ENCODE peak calls at places on chromosome 5, in seven cellular contexts. F, Z, T, A, C, X and S are unnamed samples.

GRCh38 chr5:132812949-132813598 is at the start of gene SOWAHA:
- DNase-seq in F (no peak), T (no peak), A (no peak), X (no peak), Z (no peak), C (peak), S (no peak)

GRCh38 chr5:78569441-78569840 is 79.1 kb downstream of the LHFPL2 start:
- DNase-seq in X (no peak), F (peak), T (peak), Z (peak), C (peak), A (no peak), S (peak)

GRCh38 chr5:55564716-55565115 is 30.0 kb upstream of the PLPP1 start:
- DNase-seq in T (no peak), Z (no peak), C (no peak), X (no peak), A (no peak), F (no peak), S (no peak)

GRCh38 chr5:171442287-171443042 is 23.0 kb downstream of the FGF18 start:
- DNase-seq in T (no peak), Z (no peak), A (no peak), C (no peak), F (peak), X (no peak), S (no peak)

GRCh38 chr5:176796411-176796810 is 13.9 kb upstream of the UNC5A start:
- DNase-seq in X (no peak), Z (no peak), A (no peak), F (no peak), C (no peak), T (no peak), S (no peak)

GRCh38 chr5:171445910-171446516 is 26.6 kb downstream of the FGF18 start:
- DNase-seq in T (no peak), Z (peak), F (peak), A (no peak), X (no peak), C (no peak), S (no peak)

GRCh38 chr5:164504141-164504772 is 998.8 kb downstream of the MAT2B start:
- DNase-seq in C (peak), T (peak), X (peak), Z (no peak), F (peak), A (no peak), S (no peak)

GRCh38 chr5:5522336-5522735 is 99.9 kb downstream of the ICE1 start:
- DNase-seq in F (no peak), C (no peak), Z (no peak), A (no peak), T (no peak), X (no peak), S (peak)

GRCh38 chr5:117100156-117100555 is 525.5 kb upstream of the SEMA6A start:
- DNase-seq in T (no peak), X (no peak), Z (no peak), C (no peak), F (no peak), A (no peak), S (no peak)

GRCh38 chr5:1827410-1828397 is 26.5 kb downstream of the NDUFS6 start:
- DNase-seq in F (no peak), Z (no peak), A (peak), X (no peak), C (no peak), T (no peak), S (no peak)

GRCh38 chr5:33850100-33850594 is 41.6 kb downstream of the ADAMTS12 start:
- DNase-seq in X (peak), T (no peak), C (peak), A (no peak), F (peak), Z (no peak), S (no peak)

GRCh38 chr5:10724799-10725507 is 36.1 kb downstream of the DAP start:
- DNase-seq in A (no peak), C (peak), T (peak), X (no peak), F (peak), Z (peak), S (no peak)

GRCh38 chr5:172424111-172424490 is 30.2 kb downstream of the SH3PXD2B start:
- DNase-seq in C (no peak), Z (no peak), A (no peak), F (no peak), X (no peak), T (no peak), S (no peak)

GRCh38 chr5:137753227-137753985 is 757 bp downstream of the HNRNPA0 start:
- DNase-seq in A (peak), T (no peak), F (no peak), Z (peak), X (peak), C (peak), S (peak)

GRCh38 chr5:41883940-41884339 is 13.7 kb upstream of the OXCT1 start:
- DNase-seq in X (no peak), Z (no peak), C (no peak), T (no peak), A (no peak), F (no peak), S (no peak)

GRCh38 chr5:38576971-38577684 is 20.7 kb upstream of the LIFR start:
- DNase-seq in F (no peak), Z (no peak), A (no peak), C (no peak), X (no peak), T (no peak), S (no peak)

GRCh38 chr5:39680213-39680612 is 255.4 kb upstream of the DAB2 start:
- DNase-seq in A (no peak), C (no peak), Z (no peak), X (no peak), F (no peak), T (no peak), S (no peak)

GRCh38 chr5:61311836-61312808 is 19.9 kb upstream of the ZSWIM6 start:
- DNase-seq in X (no peak), T (no peak), Z (no peak), F (peak), A (no peak), C (no peak), S (no peak)

GRCh38 chr5:106849266-106849665 is 821.5 kb downstream of the EFNA5 start:
- DNase-seq in A (no peak), C (no peak), F (no peak), X (no peak), T (no peak), Z (no peak), S (no peak)

GRCh38 chr5:62011072-62011664 is 294.8 kb upstream of the KIF2A start:
- DNase-seq in X (no peak), A (no peak), Z (no peak), T (no peak), F (no peak), C (no peak), S (no peak)

GRCh38 chr5:88672644-88673493 is 210.1 kb downstream of the MEF2C start:
- DNase-seq in X (no peak), A (no peak), T (no peak), C (no peak), Z (no peak), F (no peak), S (no peak)

GRCh38 chr5:168334161-168335094 is 43.0 kb downstream of the WWC1 start:
- DNase-seq in A (no peak), C (peak), Z (no peak), T (no peak), F (peak), X (no peak), S (no peak)

GRCh38 chr5:62341783-62342475 is 35.9 kb downstream of the KIF2A start:
- DNase-seq in C (no peak), X (no peak), T (no peak), Z (no peak), F (no peak), A (no peak), S (no peak)

GRCh38 chr5:162052671-162053070 is 14.9 kb upstream of the GABRG2 start:
- DNase-seq in X (no peak), A (no peak), C (no peak), Z (no peak), F (no peak), T (no peak), S (no peak)

GRCh38 chr5:30548580-30549305 is 644.7 kb upstream of the CDH6 start:
- DNase-seq in Z (no peak), X (no peak), C (no peak), T (no peak), A (no peak), F (no peak), S (no peak)

DNA sequence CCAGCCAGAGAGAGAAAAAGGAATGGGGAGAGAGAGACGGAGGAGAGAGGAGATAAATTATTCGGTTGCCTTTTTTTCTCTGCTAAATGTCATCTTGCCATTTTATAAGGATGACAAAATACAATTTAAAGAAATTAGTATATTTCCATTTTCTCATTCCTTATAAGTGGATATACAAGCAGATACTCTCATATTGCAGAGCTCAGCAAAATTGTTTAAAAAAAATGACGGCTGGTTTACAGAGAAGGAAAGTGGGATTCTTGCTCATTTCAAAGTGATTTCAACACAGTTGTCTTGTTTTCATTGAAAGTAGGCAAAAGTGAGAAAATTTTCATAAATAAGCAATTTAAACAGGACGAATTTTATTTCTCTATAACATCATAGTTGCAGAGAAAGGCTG is 641.9 kb upstream of the CDH6 start:
- DNase-seq in T (no peak), Z (no peak), X (no peak), A (no peak), F (no peak), C (no peak), S (no peak)
- TF ChIP-seq CTCF in T (no peak), Z (no peak), X (no peak), A (no peak), F (no peak), C (no peak), S (no peak)

DNA sequence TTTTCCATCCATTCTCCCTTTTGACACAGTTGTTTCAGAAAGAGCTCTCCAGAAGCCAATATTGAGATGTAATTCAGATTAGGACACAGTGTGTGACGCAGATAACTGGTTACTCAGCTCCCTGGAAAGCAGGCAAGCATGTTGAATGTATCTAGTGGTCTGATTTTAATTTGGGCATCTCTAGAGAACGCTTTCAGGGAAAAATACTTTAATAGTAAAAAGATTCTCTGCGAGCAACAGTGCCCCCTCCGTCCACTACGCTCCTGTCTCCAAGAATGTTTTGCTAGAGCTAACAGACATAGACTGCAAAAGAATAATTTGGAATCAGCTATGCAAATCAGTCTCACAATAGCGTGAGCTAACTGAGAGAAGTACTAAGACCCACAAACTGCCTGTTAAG is 23.3 kb downstream of the CFAP90 start:
- DNase-seq in A (no peak), T (no peak), X (no peak), C (no peak), F (no peak), Z (no peak), S (no peak)
- TF ChIP-seq CTCF in A (no peak), T (peak), X (no peak), C (no peak), F (peak), Z (no peak), S (no peak)

GRCh38 chr5:143200781-143201398 is 202.6 kb downstream of the NR3C1 start:
- DNase-seq in C (no peak), F (peak), A (no peak), Z (peak), T (peak), X (no peak), S (no peak)
- TF ChIP-seq CTCF in C (no peak), F (no peak), A (no peak), Z (no peak), T (no peak), X (no peak), S (no peak)

DNA sequence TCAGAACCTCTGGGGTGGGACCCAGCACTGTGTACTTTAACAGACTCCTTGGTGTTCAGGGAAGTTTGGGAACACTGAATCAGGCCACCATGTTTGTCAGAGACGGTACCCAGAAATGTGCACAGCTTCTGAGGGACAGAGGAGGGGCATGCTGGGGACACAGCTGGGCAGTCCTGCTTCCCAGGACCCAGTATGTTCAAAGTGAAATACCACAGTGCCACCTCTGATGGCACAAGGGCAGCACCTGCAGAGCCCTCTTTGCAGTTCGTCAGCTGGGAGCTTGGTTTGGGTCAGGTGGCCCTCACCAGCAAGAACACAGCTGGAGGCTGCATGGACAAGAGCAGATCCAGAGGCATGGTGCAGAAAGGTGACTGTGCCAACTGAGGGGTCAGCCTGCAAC is 51.2 kb downstream of the NDST1 start:
- DNase-seq in C (no peak), X (no peak), T (no peak), F (no peak), Z (no peak), A (no peak), S (no peak)
- TF ChIP-seq CTCF in C (no peak), X (no peak), T (no peak), F (no peak), Z (no peak), A (no peak), S (no peak)

GRCh38 chr5:6683241-6683640 is 30.0 kb upstream of the TENT4A start:
- DNase-seq in C (no peak), T (no peak), Z (no peak), A (no peak), F (no peak), X (no peak), S (no peak)

GRCh38 chr5:6686501-6686900 is 26.7 kb upstream of the TENT4A start:
- DNase-seq in Z (no peak), C (no peak), T (no peak), X (no peak), A (no peak), F (no peak), S (no peak)

GRCh38 chr5:6687501-6687900 is 25.7 kb upstream of the TENT4A start:
- DNase-seq in T (no peak), X (no peak), C (no peak), F (no peak), A (no peak), Z (no peak), S (no peak)

GRCh38 chr5:6684075-6684474 is 29.2 kb upstream of the TENT4A start:
- DNase-seq in A (no peak), T (no peak), C (no peak), Z (no peak), F (no peak), X (no peak), S (no peak)

DNA sequence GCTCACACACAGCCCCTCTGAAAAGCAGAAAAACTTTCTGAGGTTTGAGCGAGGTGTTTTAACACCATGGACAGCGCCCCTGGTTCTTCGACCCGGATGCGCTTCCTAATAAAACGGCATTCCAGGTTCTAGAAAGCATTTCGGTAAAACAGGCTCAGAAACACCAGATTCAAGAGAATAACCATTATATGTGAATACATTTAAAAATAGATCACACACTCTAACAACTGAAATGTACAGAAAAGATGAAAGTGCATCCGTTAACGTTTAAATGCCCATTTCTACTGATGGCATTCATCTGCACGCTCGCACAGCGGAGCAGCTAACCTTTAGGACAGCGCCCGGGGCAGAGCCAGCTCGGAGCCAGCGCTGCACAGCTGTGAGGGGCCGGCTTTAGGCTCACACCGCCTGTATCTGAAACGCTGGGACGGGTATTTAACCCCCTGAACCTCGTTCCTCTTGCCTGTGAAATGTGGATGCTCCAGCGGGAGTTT is 26.3 kb upstream of the TENT4A start:
- DNase-seq in C (no peak), F (peak), Z (no peak), A (no peak), X (no peak), T (no peak), S (no peak)
- TF ChIP-seq CTCF in C (no peak), F (no peak), Z (peak), A (no peak), X (no peak), T (no peak), S (no peak)

DNA sequence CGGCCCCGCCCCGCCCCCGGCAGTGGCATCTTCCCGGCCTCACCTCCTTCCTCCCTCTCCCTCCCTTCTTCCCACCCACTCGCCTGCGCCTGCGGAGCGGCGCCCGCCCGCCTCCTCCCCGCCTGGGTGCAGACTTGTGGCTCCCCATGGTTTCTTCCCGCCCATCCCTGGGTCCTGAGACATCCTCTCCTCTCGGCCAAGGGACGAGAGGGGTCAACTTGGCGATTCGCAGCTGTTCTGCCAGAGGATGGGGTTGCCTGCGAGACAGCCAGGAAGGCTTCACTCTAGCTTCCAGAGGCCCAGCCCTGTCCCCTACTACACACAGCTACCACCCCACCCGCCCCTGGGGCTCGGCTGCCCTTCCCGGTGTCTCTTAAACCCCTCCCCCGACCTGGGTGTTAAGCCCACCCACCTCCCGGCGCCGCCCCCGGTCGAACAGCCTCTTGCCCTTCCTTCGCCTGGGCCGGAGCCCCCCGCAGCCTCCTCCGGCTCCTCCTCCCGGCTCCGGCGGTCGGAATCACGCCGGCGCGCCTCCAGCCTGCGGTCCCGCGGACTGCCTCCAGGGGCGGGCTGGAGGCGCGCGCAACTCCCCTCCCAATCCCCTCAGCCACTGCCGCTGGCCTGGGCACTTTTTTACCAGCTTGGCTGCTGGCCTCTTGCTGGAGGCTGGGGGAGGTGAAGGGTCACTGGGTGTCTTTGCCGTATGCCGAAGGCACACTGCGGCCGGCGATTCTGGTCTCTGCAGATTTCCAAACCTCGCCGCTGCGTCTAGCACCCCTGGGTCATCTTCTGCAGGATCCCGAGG is 1.9 kb downstream of the JADE2 start:
- DNase-seq in Z (peak), C (peak), A (peak), X (peak), F (peak), T (no peak), S (peak)
- TF ChIP-seq CTCF in Z (peak), C (peak), A (peak), X (peak), F (peak), T (peak), S (peak)

DNA sequence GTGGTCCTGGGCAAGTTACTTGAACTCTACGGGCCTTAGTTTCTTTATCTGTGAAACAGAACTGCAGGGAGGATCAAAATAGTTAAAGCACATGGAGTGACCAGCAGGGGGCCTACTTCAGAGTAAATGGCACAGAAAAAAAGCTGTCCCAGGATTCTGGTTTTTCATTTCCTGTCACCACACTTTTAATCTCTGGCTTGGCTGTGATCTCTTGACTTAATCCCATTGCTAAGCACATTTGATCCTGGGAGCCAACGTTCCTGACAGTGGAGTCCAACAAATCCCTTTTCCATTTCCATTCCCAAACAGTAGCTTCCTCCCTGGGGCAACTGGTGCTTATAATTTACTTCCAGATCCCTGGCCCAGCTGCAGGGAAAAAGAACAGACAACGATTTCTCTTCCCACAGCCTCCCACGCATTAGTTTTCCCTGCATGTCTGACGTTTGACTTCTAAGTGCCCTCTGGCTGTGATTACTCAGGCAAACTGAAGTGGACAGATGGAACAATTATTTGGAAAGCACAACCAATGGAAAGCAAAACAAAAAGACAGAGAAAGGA is 136.5 kb upstream of the STK32A start:
- DNase-seq in X (no peak), F (no peak), T (no peak), C (peak), Z (no peak), A (no peak), S (no peak)
- TF ChIP-seq CTCF in X (peak), F (peak), T (peak), C (peak), Z (peak), A (peak), S (peak)

GRCh38 chr5:129094087-129094923 is at the start of gene ISOC1:
- DNase-seq in X (peak), C (peak), F (peak), T (peak), A (peak), Z (peak), S (peak)
- TF ChIP-seq CTCF in X (no peak), C (peak), F (no peak), T (no peak), A (peak), Z (peak), S (no peak)